ENCODE peak calls at places on chromosome 13, in six cellular contexts. H, X, S, V, E and U are unnamed samples.

GRCh38 chr13:55815458-55816033 is 1325.2 kb upstream of the PRR20A start:
- DNase-seq in H (no peak), X (no peak), S (no peak), V (no peak), E (no peak), U (no peak)

GRCh38 chr13:71861769-71862168 is 5.2 kb downstream of the DACH1 start:
- DNase-seq in H (no peak), X (no peak), S (no peak), V (no peak), E (no peak), U (no peak)

GRCh38 chr13:28622286-28622685 is 36.6 kb upstream of the POMP start:
- DNase-seq in H (no peak), X (no peak), S (no peak), V (no peak), E (no peak), U (no peak)

GRCh38 chr13:42066542-42066941 is 18.1 kb downstream of the DGKH start:
- DNase-seq in H (no peak), X (no peak), S (no peak), V (no peak), E (no peak), U (no peak)

GRCh38 chr13:112261924-112262323 is 114.2 kb upstream of the SPACA7 start:
- DNase-seq in H (no peak), X (no peak), S (no peak), V (no peak), E (no peak), U (no peak)

GRCh38 chr13:29459818-29460335 is 135.6 kb downstream of the SLC7A1 start:
- DNase-seq in H (no peak), X (no peak), S (no peak), V (no peak), E (peak; percentile 11), U (no peak)

GRCh38 chr13:95296326-95296939 is 4.8 kb downstream of the ABCC4 start:
- DNase-seq in H (no peak), X (no peak), S (no peak), V (peak; percentile 56), E (no peak), U (no peak)

GRCh38 chr13:99015606-99016520 is 38.0 kb upstream of the DOCK9 start:
- DNase-seq in H (no peak), X (no peak), S (no peak), V (no peak), E (no peak), U (no peak)

GRCh38 chr13:77416666-77417212 is 89.8 kb upstream of the MYCBP2 start:
- DNase-seq in H (no peak), X (no peak), S (no peak), V (no peak), E (no peak), U (no peak)

GRCh38 chr13:93635687-93636086 is 409.1 kb downstream of the GPC6 start:
- DNase-seq in H (no peak), X (no peak), S (no peak), V (no peak), E (no peak), U (no peak)

GRCh38 chr13:33494596-33495214 is 209.2 kb upstream of the STARD13 start:
- DNase-seq in H (no peak), X (no peak), S (no peak), V (peak; percentile 40), E (peak; percentile 39), U (no peak)
- TF ChIP-seq POLR2A in H (no peak), X (no peak), S (no peak), V (no peak), E (no peak), U (no peak)

GRCh38 chr13:48232420-48233096 is 448 bp upstream of the ITM2B start:
- DNase-seq in H (no peak), X (no peak), S (no peak), V (peak; percentile 57), E (peak; percentile 27), U (no peak)
- TF ChIP-seq POLR2AphosphoS5 in H (no peak), X (no peak), S (no peak), V (peak; percentile 66), E (no peak), U (no peak)

DNA sequence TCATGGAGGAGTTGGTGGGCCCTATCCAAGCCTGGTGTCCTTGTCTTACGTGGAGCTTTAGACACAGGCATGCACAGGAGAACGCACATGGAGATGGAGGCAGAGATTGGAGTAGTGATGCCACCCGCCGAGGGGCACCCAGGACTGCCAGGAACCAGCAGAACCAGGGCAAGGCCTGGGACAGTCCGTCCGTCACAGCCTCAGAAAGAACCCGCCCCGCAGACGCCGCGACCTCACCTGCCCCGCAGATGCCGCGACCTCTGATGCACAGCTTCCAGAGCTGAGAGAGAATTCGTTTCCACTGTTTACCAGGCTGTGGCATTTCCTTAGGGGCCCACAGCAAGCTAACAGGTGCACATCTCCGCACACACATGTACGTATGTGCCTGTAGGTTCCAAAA is 15.3 kb downstream of the GRTP1 start:
- DNase-seq in H (no peak), X (no peak), S (no peak), V (no peak), E (no peak), U (no peak)
- TF ChIP-seq TAF1 in H (no peak), X (no peak), S (no peak), V (no peak), E (no peak), U (no peak)

GRCh38 chr13:110524484-110525254 is 36.9 kb downstream of the RAB20 start:
- DNase-seq in H (no peak), X (no peak), S (no peak), V (no peak), E (no peak), U (no peak)
- TF ChIP-seq POLR2A in H (no peak), X (no peak), S (no peak), V (no peak), E (no peak), U (no peak)

GRCh38 chr13:113647351-113648217 is 10.4 kb downstream of the ATP4B start:
- DNase-seq in H (no peak), X (no peak), S (no peak), V (no peak), E (no peak), U (no peak)
- TF ChIP-seq POLR2AphosphoS5 in H (no peak), X (no peak), S (no peak), V (no peak), E (no peak), U (no peak)